ENCODE peak calls at places on chromosome 13, in nine cellular contexts. T is left lung; G is heart right ventricle; F is coronary artery; Q is AG09309; O is fibroblast of mammary gland; Y is cardiac fibroblast; I is gastrocnemius medialis; U is CD8-positive, alpha-beta T cell. C is an unnamed sample.

GRCh38 chr13:40402931-40403412 is 263.5 kb downstream of the FOXO1 start:
- DNase-seq in T (no peak), G (no peak), F (no peak), Q (no peak), O (peak; percentile 71), Y (peak; percentile 91), I (no peak), U (no peak), C (no peak)

GRCh38 chr13:71378992-71379905 is 487.8 kb downstream of the DACH1 start:
- DNase-seq in T (no peak), G (no peak), F (no peak), Q (no peak), O (no peak), Y (no peak), I (no peak), U (no peak), C (no peak)

GRCh38 chr13:82294226-82294625 is 1588.0 kb downstream of the SLITRK1 start:
- DNase-seq in T (no peak), G (no peak), F (no peak), Q (no peak), O (no peak), Y (no peak), I (no peak), U (no peak), C (no peak)

GRCh38 chr13:32988588-32989256 is 27.5 kb upstream of the KL start:
- DNase-seq in T (no peak), G (no peak), F (no peak), Q (no peak), O (peak; percentile 12), Y (no peak), I (no peak), U (no peak), C (no peak)

GRCh38 chr13:25971077-25971476 is 80.7 kb downstream of the SHISA2 start:
- DNase-seq in T (no peak), G (no peak), F (no peak), Q (no peak), O (no peak), Y (no peak), I (no peak), U (no peak), C (no peak)

GRCh38 chr13:113654591-113655357 is 3.2 kb downstream of the ATP4B start:
- DNase-seq in T (peak; percentile 16), G (no peak), F (peak; percentile 50), Q (no peak), O (no peak), Y (no peak), I (no peak), U (no peak), C (no peak)

GRCh38 chr13:43377955-43378354 is 354.6 kb downstream of the DNAJC15 start:
- DNase-seq in T (no peak), G (no peak), F (no peak), Q (no peak), O (peak; percentile 70), Y (peak; percentile 45), I (no peak), U (no peak), C (no peak)

GRCh38 chr13:21075303-21076264 is 14.2 kb upstream of the LATS2 start:
- DNase-seq in T (no peak), G (peak; percentile 48), F (no peak), Q (no peak), O (peak; percentile 21), Y (peak; percentile 41), I (no peak), U (peak; percentile 60), C (no peak)

GRCh38 chr13:70324519-70324918 is 216.3 kb upstream of the KLHL1 start:
- DNase-seq in T (no peak), G (no peak), F (no peak), Q (no peak), O (no peak), Y (no peak), I (no peak), U (no peak), C (no peak)

GRCh38 chr13:30877335-30877734 is 28.7 kb upstream of the MEDAG start:
- DNase-seq in T (no peak), G (no peak), F (peak; percentile 31), Q (no peak), O (peak; percentile 74), Y (peak; percentile 70), I (no peak), U (no peak), C (no peak)

GRCh38 chr13:34816543-34816942 is 125.5 kb upstream of the NBEA start:
- DNase-seq in T (no peak), G (no peak), F (no peak), Q (peak; percentile 4), O (no peak), Y (peak; percentile 3), I (no peak), U (no peak), C (no peak)

GRCh38 chr13:59247166-59247565 is 916.6 kb downstream of the DIAPH3 start:
- DNase-seq in T (no peak), G (peak; percentile 70), F (no peak), Q (no peak), O (no peak), Y (no peak), I (no peak), U (no peak), C (no peak)

GRCh38 chr13:87122551-87122950 is 548.6 kb upstream of the SLITRK5 start:
- DNase-seq in T (no peak), G (no peak), F (no peak), Q (no peak), O (peak; percentile 56), Y (no peak), I (no peak), U (no peak), C (no peak)

GRCh38 chr13:21670883-21671792 is at the start of gene FGF9:
- DNase-seq in T (peak; percentile 77), G (peak; percentile 77), F (no peak), Q (peak; percentile 14), O (peak; percentile 60), Y (peak; percentile 79), I (peak; percentile 34), U (peak; percentile 89), C (peak; percentile 86)

GRCh38 chr13:33290421-33290965 is 4.9 kb upstream of the STARD13 start:
- DNase-seq in T (no peak), G (no peak), F (no peak), Q (no peak), O (no peak), Y (no peak), I (no peak), U (no peak), C (no peak)

GRCh38 chr13:87274209-87274819 is 396.9 kb upstream of the SLITRK5 start:
- DNase-seq in T (no peak), G (no peak), F (no peak), Q (no peak), O (peak; percentile 42), Y (peak; percentile 43), I (no peak), U (no peak), C (peak; percentile 6)

GRCh38 chr13:70849267-70849666 is 741.0 kb upstream of the KLHL1 start:
- DNase-seq in T (no peak), G (no peak), F (no peak), Q (no peak), O (no peak), Y (no peak), I (no peak), U (no peak), C (no peak)

GRCh38 chr13:32142956-32143375 is 111.4 kb downstream of the FRY start:
- DNase-seq in T (no peak), G (no peak), F (no peak), Q (peak; percentile 55), O (peak; percentile 38), Y (peak; percentile 80), I (no peak), U (no peak), C (no peak)

GRCh38 chr13:48891586-48891985 is 84.1 kb upstream of the FNDC3A start:
- DNase-seq in T (no peak), G (no peak), F (no peak), Q (no peak), O (peak; percentile 91), Y (peak; percentile 22), I (no peak), U (no peak), C (no peak)

GRCh38 chr13:95479706-95480105 is 72.8 kb upstream of the CLDN10 start:
- DNase-seq in T (no peak), G (no peak), F (no peak), Q (no peak), O (no peak), Y (no peak), I (no peak), U (no peak), C (no peak)
- H3K4me3 ChIP-seq in T (no peak overlapping the region), G (no peak overlapping the region), F (no peak overlapping the region), Q (no peak overlapping the region), O (no peak overlapping the region), Y (no peak overlapping the region), I (no peak overlapping the region), U (no peak overlapping the region), C (no peak overlapping the region)

GRCh38 chr13:51894239-51894638 is 32.5 kb downstream of the CCDC70 start:
- DNase-seq in T (no peak), G (no peak), F (no peak), Q (no peak), O (no peak), Y (no peak), I (no peak), U (peak; percentile 21), C (no peak)
- H3K4me3 ChIP-seq in T (no peak overlapping the region), G (no peak overlapping the region), F (no peak overlapping the region), Q (no peak overlapping the region), O (no peak overlapping the region), Y (no peak overlapping the region), I (no peak overlapping the region), U (no peak overlapping the region), C (no peak overlapping the region)

GRCh38 chr13:37597477-37597876 is 1.1 kb downstream of the POSTN start:
- DNase-seq in T (no peak), G (no peak), F (no peak), Q (no peak), O (peak; percentile 18), Y (no peak), I (no peak), U (no peak), C (no peak)
- H3K4me3 ChIP-seq in T (no peak overlapping the region), G (no peak overlapping the region), F (peak overlapping the region; percentile 51), Q (peak overlapping the region; percentile 50), O (peak overlapping the region; percentile 47), Y (peak overlapping the region; percentile 38), I (no peak overlapping the region), U (no peak overlapping the region), C (no peak overlapping the region)

DNA sequence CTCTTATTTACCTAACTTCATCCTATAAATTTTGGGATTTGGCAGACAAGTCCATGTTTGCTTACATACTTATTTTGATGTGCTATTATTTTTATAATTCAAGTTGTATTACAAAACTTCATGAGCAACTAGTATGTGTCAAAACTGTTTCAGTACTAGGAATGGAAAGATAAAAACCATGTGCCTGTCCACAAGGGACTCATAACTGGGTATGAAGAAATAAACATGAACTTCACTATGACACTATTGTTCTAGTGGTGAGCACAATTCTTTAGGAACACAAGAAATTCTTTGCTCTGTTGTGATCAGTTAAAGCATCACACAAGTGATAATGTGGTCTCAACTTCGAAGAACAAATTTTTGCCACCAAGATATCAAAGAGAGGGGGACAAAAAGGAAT is 97.5 kb upstream of the FBXL3 start:
- DNase-seq in T (no peak), G (no peak), F (no peak), Q (no peak), O (peak; percentile 25), Y (peak; percentile 7), I (no peak), U (no peak), C (no peak)
- H3K4me3 ChIP-seq in T (no peak overlapping the region), G (no peak overlapping the region), F (no peak overlapping the region), Q (no peak overlapping the region), O (no peak overlapping the region), Y (no peak overlapping the region), I (no peak overlapping the region), U (no peak overlapping the region), C (no peak overlapping the region)

C was measured in CD4-positive, CD25-positive, alpha-beta regulatory T cell.